ENCODE peak calls at places on chromosomes 13 and 19, in four cellular contexts. K, F, B and Q are unnamed samples.

GRCh38 chr19:50798116-50798942 is 8.1 kb downstream of the ACP4 start:
- DNase-seq in F (no peak), B (no peak), K (peak), Q (no peak)

GRCh38 chr13:74087304-74087703 is 46.9 kb downstream of the KLF12 start:
- DNase-seq in B (no peak), F (no peak), K (no peak), Q (no peak)

GRCh38 chr19:5057860-5058259 is 88.9 kb downstream of the KDM4B start:
- DNase-seq in F (no peak), K (peak), B (no peak), Q (no peak)

GRCh38 chr19:58203814-58204475 is 21.1 kb downstream of the ZNF274 start:
- DNase-seq in F (no peak), K (peak), B (no peak), Q (peak)

GRCh38 chr19:4583961-4584669 is 24.6 kb upstream of the SEMA6B start:
- DNase-seq in K (peak), B (no peak), F (peak), Q (no peak)

GRCh38 chr13:27008733-27009132 is 162.9 kb downstream of the USP12 start:
- DNase-seq in F (no peak), B (no peak), K (no peak), Q (no peak)

GRCh38 chr13:30881191-30881651 is 24.9 kb upstream of the MEDAG start:
- DNase-seq in B (no peak), F (peak), K (no peak), Q (no peak)

GRCh38 chr13:39781381-39781780 is 125.9 kb downstream of the COG6 start:
- DNase-seq in K (no peak), F (no peak), B (no peak), Q (no peak)

GRCh38 chr19:4589579-4590410 is 30.3 kb upstream of the SEMA6B start:
- DNase-seq in F (no peak), B (no peak), K (peak), Q (no peak)

GRCh38 chr13:112227031-112227430 is 149.1 kb upstream of the SPACA7 start:
- DNase-seq in F (no peak), K (peak), B (no peak), Q (no peak)

DNA sequence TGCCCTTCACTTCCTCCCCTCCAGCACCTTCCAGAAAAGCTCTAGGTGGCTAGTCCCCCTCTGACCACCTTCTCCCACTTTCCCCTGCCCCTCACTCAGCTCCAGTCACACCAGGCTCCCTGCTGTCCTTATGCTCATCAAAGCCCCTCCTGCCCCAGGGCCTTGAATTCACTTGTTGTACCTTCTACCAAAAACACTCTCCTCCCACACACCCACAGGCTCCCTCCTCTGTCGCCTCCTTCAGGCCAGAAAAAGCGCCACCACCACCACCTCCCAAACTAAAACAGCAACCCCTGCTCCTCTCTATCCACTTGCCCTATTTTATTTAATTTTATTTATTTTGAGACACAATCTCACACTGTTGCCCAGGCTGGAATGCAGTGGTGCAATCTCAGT is 4.8 kb upstream of the CEACAM16 start:
- DNase-seq in F (no peak), B (no peak), K (peak), Q (no peak)
- TF ChIP-seq CTCF in F (peak), B (no peak), K (peak), Q (no peak)

DNA sequence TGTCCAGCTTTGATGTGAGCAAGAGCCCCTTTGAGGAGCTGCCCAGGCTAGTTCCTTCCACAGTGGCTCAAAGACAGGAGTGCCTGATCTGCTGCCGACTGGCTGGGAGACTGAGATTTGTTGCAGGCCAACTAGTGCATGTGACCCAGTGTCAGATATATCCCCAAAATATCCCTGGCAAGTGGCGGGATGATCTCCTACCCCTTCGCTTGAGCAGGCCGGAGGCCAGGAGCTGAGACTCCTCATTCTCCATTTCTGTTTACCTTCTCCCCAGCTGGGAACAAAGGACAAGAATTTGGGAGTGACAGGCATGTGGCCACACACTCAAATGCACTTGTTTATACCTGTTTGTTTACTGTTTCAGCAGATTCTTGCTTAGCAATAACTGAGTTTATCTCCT is 37.1 kb upstream of the XPO4 start:
- DNase-seq in B (no peak), K (no peak), F (no peak), Q (no peak)
- H3K27ac ChIP-seq in B (no peak), K (no peak), F (no peak), Q (no peak)

GRCh38 chr19:7455600-7456296 is 33.1 kb downstream of the PEX11G start:
- DNase-seq in F (no peak), K (no peak), B (no peak), Q (no peak)
- TF ChIP-seq CTCF in F (no peak), K (no peak), B (no peak), Q (no peak)

DNA sequence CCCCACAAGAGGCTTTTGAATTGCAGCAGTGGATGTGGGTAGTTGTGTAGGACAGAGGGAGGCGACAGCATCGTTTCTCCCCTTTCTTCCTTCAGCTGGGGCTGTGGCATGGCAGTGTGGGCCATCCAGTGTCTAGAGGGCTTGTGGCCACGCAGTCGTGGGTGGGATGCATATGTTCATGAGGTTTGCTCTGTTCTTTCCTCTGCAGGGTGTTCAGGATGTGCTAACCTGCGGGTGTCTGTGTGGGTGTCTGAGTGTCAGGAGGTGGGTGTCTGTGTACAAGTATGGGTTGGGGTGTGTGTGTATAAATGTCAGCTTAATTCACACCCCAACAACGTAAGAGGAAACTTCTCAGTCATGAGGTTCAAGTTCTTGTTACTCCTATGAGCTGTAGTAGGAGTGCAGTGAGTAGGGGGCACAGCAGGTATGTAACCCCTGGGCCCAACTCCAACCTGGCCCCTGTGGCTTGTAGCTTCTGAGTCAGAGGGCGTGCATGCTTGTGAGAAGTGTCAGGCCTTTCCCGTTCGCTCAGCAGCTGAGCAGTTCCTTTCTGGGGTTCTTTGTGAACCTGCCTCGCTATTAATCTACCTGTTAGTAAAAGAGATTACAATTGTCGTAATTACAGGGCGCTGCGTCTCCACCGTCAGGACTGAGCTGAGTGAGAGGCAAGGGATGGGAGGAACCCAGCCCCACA is 49.0 kb downstream of the NFIX start:
- DNase-seq in B (no peak), F (peak), K (peak), Q (no peak)
- H3K27ac ChIP-seq in B (no peak), F (peak), K (peak), Q (no peak)

DNA sequence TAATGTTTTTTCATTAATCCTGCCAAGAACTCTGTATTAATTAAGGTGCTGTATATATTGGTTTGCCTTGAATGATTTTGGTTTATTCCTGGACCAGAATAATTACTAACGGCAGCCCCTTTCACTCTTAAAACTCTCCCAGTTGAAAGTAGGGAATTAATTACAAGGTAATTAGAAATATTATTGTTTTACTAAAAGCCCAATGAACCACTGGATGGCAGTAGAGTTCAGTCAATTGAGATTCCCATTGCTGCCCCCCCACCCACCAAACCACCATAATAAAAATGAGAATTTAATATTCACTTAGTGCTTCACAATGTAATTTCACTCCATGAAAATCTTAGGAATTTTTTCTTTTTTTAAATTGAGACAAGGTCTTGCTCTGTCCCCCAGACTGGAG is 13.7 kb downstream of the WBP4 start:
- DNase-seq in F (no peak), K (peak), B (no peak), Q (no peak)
- TF ChIP-seq CTCF in F (peak), K (peak), B (peak), Q (no peak)

GRCh38 chr13:49830721-49831120 is 38.2 kb upstream of the KPNA3 start:
- DNase-seq in K (no peak), B (no peak), F (no peak), Q (no peak)

GRCh38 chr13:49829715-49830114 is 37.2 kb upstream of the KPNA3 start:
- DNase-seq in K (no peak), B (no peak), F (no peak), Q (no peak)

GRCh38 chr13:49828452-49828851 is 36.0 kb upstream of the KPNA3 start:
- DNase-seq in B (no peak), K (no peak), F (no peak), Q (no peak)

DNA sequence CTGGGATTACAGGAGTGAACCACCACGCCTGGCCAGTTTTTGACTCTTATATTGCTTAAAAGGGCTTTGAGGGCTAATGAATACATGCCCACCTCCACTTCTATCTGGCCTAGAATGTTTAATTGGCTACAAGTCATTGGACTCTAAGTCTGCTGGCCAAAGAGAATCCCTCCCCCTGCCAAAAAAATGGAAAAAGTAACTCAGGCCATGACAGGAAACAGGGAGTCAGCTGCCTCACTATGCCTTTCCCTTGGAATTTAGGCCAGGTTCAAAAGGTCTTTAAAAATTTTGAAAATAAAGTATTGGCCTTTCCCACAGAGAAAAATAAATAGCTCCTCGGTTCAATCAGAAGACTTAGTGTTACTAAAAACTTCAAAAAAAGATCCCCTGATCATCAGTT is 34.9 kb upstream of the KPNA3 start:
- DNase-seq in K (no peak), B (no peak), F (no peak), Q (no peak)
- H3K27ac ChIP-seq in K (no peak), B (no peak), F (no peak), Q (no peak)

GRCh38 chr19:33373701-33374405 is at the start of gene CEBPG:
- DNase-seq in B (peak), K (peak), F (peak), Q (no peak)
- TF ChIP-seq CTCF in B (no peak), K (no peak), F (peak), Q (no peak)

GRCh38 chr19:11151181-11151580 is 4.4 kb downstream of the SPC24 start:
- DNase-seq in K (peak), B (no peak), F (no peak), Q (no peak)
- H3K27ac ChIP-seq in K (peak), B (no peak), F (no peak), Q (no peak)

DNA sequence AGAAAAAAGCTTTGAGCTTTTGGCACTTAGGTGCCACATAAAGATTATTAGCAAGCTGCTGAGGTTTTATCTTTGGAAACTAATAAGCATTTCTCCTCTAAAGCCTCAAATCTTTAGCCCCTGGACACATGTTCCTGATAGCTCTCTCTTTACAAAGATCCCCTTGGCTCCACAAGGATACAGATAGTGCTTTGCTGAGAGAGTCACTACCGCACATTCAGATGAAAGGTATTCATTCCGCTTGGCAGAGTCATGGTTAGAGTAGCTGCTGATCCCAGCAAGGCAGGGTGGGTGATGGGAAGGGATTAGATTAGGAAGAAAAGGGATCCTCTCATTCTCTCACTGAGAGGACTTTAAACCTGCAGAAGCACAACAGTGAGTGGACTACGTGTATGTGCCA is 28.2 kb upstream of the PSG7 start:
- DNase-seq in B (no peak), F (peak), K (no peak), Q (no peak)
- TF ChIP-seq CTCF in B (no peak), F (no peak), K (no peak), Q (no peak)